ENCODE peak calls at places on chromosomes 13 and 19, in eight cellular contexts. R is body of pancreas; D is cardiac muscle cell; Y is CD8-positive, alpha-beta T cell; G is omental fat pad; S is mesothelial cell of epicardium; Z is colonic mucosa; M is dorsolateral prefrontal cortex. X is an unnamed sample.

GRCh38 chr19:45999653-46000121 is 4.4 kb downstream of the CCDC61 start:
- DNase-seq in R (no peak), D (peak; percentile 42), Y (no peak), G (no peak), S (no peak), Z (no peak), M (peak; percentile 84), X (no peak)

GRCh38 chr13:98214008-98214643 is 37.1 kb upstream of the RNF113B start:
- DNase-seq in R (no peak), D (peak; percentile 56), Y (no peak), G (no peak), S (peak; percentile 26), Z (no peak), M (peak; percentile 22), X (no peak)

GRCh38 chr19:49555600-49556411 is 24.6 kb downstream of the NOSIP start:
- DNase-seq in R (peak; percentile 94), D (peak; percentile 52), Y (peak; percentile 85), G (no peak), S (no peak), Z (peak; percentile 87), M (no peak), X (no peak)

GRCh38 chr19:11578342-11579142 is 1.1 kb upstream of the ACP5 start:
- DNase-seq in R (peak; percentile 64), D (peak; percentile 33), Y (peak; percentile 31), G (no peak), S (no peak), Z (peak; percentile 74), M (no peak), X (no peak)

GRCh38 chr13:100533588-100534041 is 55.0 kb downstream of the GGACT start:
- DNase-seq in R (peak; percentile 87), D (no peak), Y (no peak), G (no peak), S (no peak), Z (peak; percentile 27), M (no peak), X (no peak)

GRCh38 chr19:39145180-39145953 is 19.8 kb downstream of the PAK4 start:
- DNase-seq in R (peak; percentile 31), D (no peak), Y (peak; percentile 14), G (no peak), S (no peak), Z (peak; percentile 61), M (peak; percentile 67), X (no peak)

GRCh38 chr19:46903458-46903857 is 42.7 kb downstream of the ARHGAP35 start:
- DNase-seq in R (no peak), D (no peak), Y (no peak), G (no peak), S (no peak), Z (no peak), M (no peak), X (no peak)

GRCh38 chr19:38250821-38251563 is 5.2 kb downstream of the PPP1R14A start:
- DNase-seq in R (peak; percentile 70), D (peak; percentile 73), Y (no peak), G (no peak), S (no peak), Z (peak; percentile 80), M (peak; percentile 68), X (no peak)

GRCh38 chr13:87557788-87558187 is 113.4 kb upstream of the SLITRK5 start:
- DNase-seq in R (no peak), D (no peak), Y (no peak), G (no peak), S (no peak), Z (no peak), M (no peak), X (no peak)

GRCh38 chr13:109781384-109782065 is 4.9 kb downstream of the IRS2 start:
- DNase-seq in R (no peak), D (no peak), Y (no peak), G (no peak), S (no peak), Z (no peak), M (no peak), X (no peak)

GRCh38 chr13:50131998-50132936 is 117.0 kb downstream of the KCNRG start:
- DNase-seq in R (no peak), D (peak; percentile 4), Y (no peak), G (no peak), S (no peak), Z (no peak), M (no peak), X (no peak)

GRCh38 chr19:20103091-20103501 is 25.3 kb downstream of the ZNF90 start:
- DNase-seq in R (no peak), D (no peak), Y (no peak), G (no peak), S (no peak), Z (no peak), M (no peak), X (no peak)

GRCh38 chr19:3276341-3276799 is 51.9 kb downstream of the CELF5 start:
- DNase-seq in R (peak; percentile 39), D (no peak), Y (peak; percentile 69), G (no peak), S (no peak), Z (peak; percentile 78), M (no peak), X (peak; percentile 83)

GRCh38 chr19:3277649-3278048 is 53.2 kb downstream of the CELF5 start:
- DNase-seq in R (no peak), D (no peak), Y (no peak), G (no peak), S (no peak), Z (no peak), M (no peak), X (no peak)

GRCh38 chr19:3274245-3275067 is 50.0 kb downstream of the CELF5 start:
- DNase-seq in R (no peak), D (no peak), Y (no peak), G (no peak), S (no peak), Z (no peak), M (no peak), X (no peak)

GRCh38 chr19:3275068-3275582 is 50.7 kb downstream of the CELF5 start:
- DNase-seq in R (peak; percentile 17), D (no peak), Y (peak; percentile 42), G (no peak), S (no peak), Z (no peak), M (no peak), X (no peak)

GRCh38 chr19:3275583-3276340 is 51.3 kb downstream of the CELF5 start:
- DNase-seq in R (peak; percentile 80), D (peak; percentile 81), Y (peak; percentile 98), G (peak; percentile 44), S (peak; percentile 61), Z (peak; percentile 94), M (peak; percentile 45), X (peak; percentile 86)
- TF ChIP-seq CTCF in R (peak; percentile 27), D (no peak), Y (peak; percentile 14), G (no peak), S (no peak), Z (no peak), M (no peak), X (peak; percentile 48)

GRCh38 chr19:52345162-52345561 is 9.1 kb downstream of the ZNF610 start:
- DNase-seq in R (no peak), D (no peak), Y (no peak), G (no peak), S (no peak), Z (no peak), M (no peak), X (no peak)

DNA sequence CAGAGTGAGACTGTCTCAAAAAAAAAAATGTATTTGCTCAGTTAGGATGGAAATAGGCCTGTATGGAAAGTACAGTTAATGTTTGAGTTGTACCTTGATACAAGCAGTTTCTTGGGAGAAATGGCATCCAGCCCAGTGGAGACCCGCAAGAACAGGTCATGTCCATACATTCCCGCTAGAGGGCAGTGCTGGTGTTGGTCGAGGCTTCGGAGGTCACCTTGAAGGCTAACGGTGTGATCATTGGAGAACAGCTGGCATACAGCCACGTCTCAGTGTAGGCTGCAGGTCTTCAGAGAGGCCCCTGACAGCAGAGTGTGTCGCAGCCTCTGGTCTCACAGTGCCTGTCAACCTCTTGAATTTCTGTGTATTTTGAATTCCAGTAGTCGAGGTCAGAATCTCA is 7.5 kb downstream of the ZNF610 start:
- DNase-seq in R (peak; percentile 50), D (peak; percentile 27), Y (peak; percentile 53), G (peak; percentile 25), S (peak; percentile 53), Z (peak; percentile 25), M (peak; percentile 8), X (no peak)
- TF ChIP-seq CTCF in R (peak; percentile 37), D (peak; percentile 31), Y (peak; percentile 48), G (no peak), S (peak; percentile 77), Z (no peak), M (peak; percentile 51), X (no peak)

DNA sequence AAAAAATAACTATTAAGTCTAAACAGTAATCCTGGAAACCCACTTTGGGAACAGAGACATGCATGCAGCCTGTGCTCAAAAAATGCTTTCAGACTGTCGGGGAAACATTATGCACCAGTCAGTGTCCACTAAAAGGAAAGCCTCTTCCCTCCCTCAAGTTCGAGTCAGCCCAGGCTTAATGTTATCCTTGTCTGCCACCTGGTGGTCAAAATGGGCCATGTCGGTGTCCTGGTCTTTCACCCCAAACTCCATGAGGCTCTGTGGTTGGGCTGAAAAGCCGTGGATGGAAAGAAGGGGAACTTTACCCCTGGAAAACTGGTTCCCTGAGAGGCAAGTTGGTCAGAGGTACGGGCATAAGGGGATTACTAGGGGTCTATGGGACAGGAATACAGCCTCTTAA is 88.4 kb upstream of the ZNF492 start:
- DNase-seq in R (peak; percentile 59), D (peak; percentile 1), Y (no peak), G (peak; percentile 67), S (no peak), Z (peak; percentile 27), M (peak; percentile 38), X (no peak)
- TF ChIP-seq CTCF in R (peak; percentile 86), D (no peak), Y (no peak), G (peak; percentile 60), S (peak; percentile 62), Z (peak; percentile 25), M (peak; percentile 54), X (no peak)

GRCh38 chr19:44903602-44904425 is 1.8 kb upstream of the APOE start:
- DNase-seq in R (peak; percentile 63), D (peak; percentile 78), Y (peak; percentile 58), G (peak; percentile 85), S (peak; percentile 67), Z (peak; percentile 79), M (peak; percentile 58), X (no peak)

GRCh38 chr19:44907613-44908012 is 2.0 kb downstream of the APOE start:
- DNase-seq in R (no peak), D (no peak), Y (no peak), G (no peak), S (no peak), Z (no peak), M (no peak), X (no peak)

GRCh38 chr19:44905437-44906160 is at the start of gene APOE:
- DNase-seq in R (peak; percentile 36), D (peak; percentile 91), Y (no peak), G (no peak), S (no peak), Z (no peak), M (peak; percentile 23), X (no peak)

GRCh38 chr19:44903216-44903601 is 2.4 kb upstream of the APOE start:
- DNase-seq in R (no peak), D (no peak), Y (no peak), G (no peak), S (no peak), Z (no peak), M (no peak), X (no peak)

DNA sequence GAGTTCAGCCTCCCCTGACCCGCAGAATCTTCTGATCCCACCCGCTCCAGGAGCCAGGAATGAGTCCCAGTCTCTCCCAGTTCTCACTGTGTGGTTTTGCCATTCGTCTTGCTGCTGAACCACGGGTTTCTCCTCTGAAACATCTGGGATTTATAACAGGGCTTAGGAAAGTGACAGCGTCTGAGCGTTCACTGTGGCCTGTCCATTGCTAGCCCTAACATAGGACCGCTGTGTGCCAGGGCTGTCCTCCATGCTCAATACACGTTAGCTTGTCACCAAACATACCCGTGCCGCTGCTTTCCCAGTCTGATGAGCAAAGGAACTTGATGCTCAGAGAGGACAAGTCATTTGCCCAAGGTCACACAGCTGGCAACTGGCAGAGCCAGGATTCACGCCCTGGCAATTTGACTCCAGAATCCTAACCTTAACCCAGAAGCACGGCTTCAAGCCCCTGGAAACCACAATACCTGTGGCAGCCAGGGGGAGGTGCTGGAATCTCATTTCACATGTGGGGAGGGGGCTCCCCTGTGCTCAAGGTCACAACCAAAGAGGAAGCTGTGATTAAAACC is 1.1 kb upstream of the APOE start:
- DNase-seq in R (no peak), D (no peak), Y (no peak), G (no peak), S (no peak), Z (no peak), M (no peak), X (no peak)
- TF ChIP-seq CTCF in R (no peak), D (peak; percentile 33), Y (no peak), G (no peak), S (no peak), Z (no peak), M (no peak), X (no peak)